ENCODE peak calls at places on chromosomes 7 and 10, in nine cellular contexts. One of them, this sample, is unnamed.

GRCh38 chr10:88841316-88842111 is 10.1 kb downstream of the ANKRD22 start:
- DNase-seq in stimulated activated CD4-positive, alpha-beta T cell treated with anti-CD3 and anti-CD28 coated beads, Interleukin-1b, Interleukin-23, amount 100 ng/mL, for 24 hours: no peak
- DNase-seq in amygdala: no peak
- DNase-seq in cardiac muscle cell: no peak
- DNase-seq in amniotic stem cell: no peak
- DNase-seq in activated naive CD8-positive, alpha-beta T cell treated with anti-CD3 and anti-CD28 coated beads, Interleukin-2, amount 50 U/mL, for 16 hours: no peak
- DNase-seq in GM13977: no peak
- DNase-seq in iPS DF 19.7: no peak
- DNase-seq in myocyte: no peak
- DNase-seq in this sample: no peak

GRCh38 chr7:566100-566499 is 46.5 kb upstream of the PDGFA start:
- DNase-seq in stimulated activated CD4-positive, alpha-beta T cell treated with anti-CD3 and anti-CD28 coated beads, Interleukin-1b, Interleukin-23, amount 100 ng/mL, for 24 hours: no peak
- DNase-seq in iPS DF 19.7: no peak
- DNase-seq in myocyte: no peak
- DNase-seq in amniotic stem cell: no peak
- DNase-seq in amygdala: no peak
- DNase-seq in GM13977: no peak
- DNase-seq in activated naive CD8-positive, alpha-beta T cell treated with anti-CD3 and anti-CD28 coated beads, Interleukin-2, amount 50 U/mL, for 16 hours: no peak
- DNase-seq in cardiac muscle cell: no peak
- DNase-seq in this sample: no peak

GRCh38 chr10:8596929-8597472 is 542.5 kb downstream of the GATA3 start:
- DNase-seq in amygdala: no peak
- DNase-seq in iPS DF 19.7: no peak
- DNase-seq in activated naive CD8-positive, alpha-beta T cell treated with anti-CD3 and anti-CD28 coated beads, Interleukin-2, amount 50 U/mL, for 16 hours: no peak
- DNase-seq in cardiac muscle cell: no peak
- DNase-seq in stimulated activated CD4-positive, alpha-beta T cell treated with anti-CD3 and anti-CD28 coated beads, Interleukin-1b, Interleukin-23, amount 100 ng/mL, for 24 hours: no peak
- DNase-seq in GM13977: no peak
- DNase-seq in myocyte: no peak
- DNase-seq in amniotic stem cell: no peak
- DNase-seq in this sample: no peak

GRCh38 chr10:95260397-95260881 is 30.4 kb downstream of the PDLIM1 start:
- DNase-seq in myocyte: peak; percentile 71
- DNase-seq in activated naive CD8-positive, alpha-beta T cell treated with anti-CD3 and anti-CD28 coated beads, Interleukin-2, amount 50 U/mL, for 16 hours: no peak
- DNase-seq in iPS DF 19.7: no peak
- DNase-seq in amygdala: no peak
- DNase-seq in GM13977: peak; percentile 19
- DNase-seq in cardiac muscle cell: peak; percentile 35
- DNase-seq in stimulated activated CD4-positive, alpha-beta T cell treated with anti-CD3 and anti-CD28 coated beads, Interleukin-1b, Interleukin-23, amount 100 ng/mL, for 24 hours: no peak
- DNase-seq in amniotic stem cell: peak; percentile 54
- DNase-seq in this sample: no peak

GRCh38 chr10:92574545-92575377 is 868 bp upstream of the IDE start:
- DNase-seq in GM13977: peak; percentile 63
- DNase-seq in iPS DF 19.7: no peak
- DNase-seq in activated naive CD8-positive, alpha-beta T cell treated with anti-CD3 and anti-CD28 coated beads, Interleukin-2, amount 50 U/mL, for 16 hours: no peak
- DNase-seq in stimulated activated CD4-positive, alpha-beta T cell treated with anti-CD3 and anti-CD28 coated beads, Interleukin-1b, Interleukin-23, amount 100 ng/mL, for 24 hours: no peak
- DNase-seq in myocyte: no peak
- DNase-seq in amniotic stem cell: no peak
- DNase-seq in cardiac muscle cell: no peak
- DNase-seq in amygdala: no peak
- DNase-seq in this sample: no peak

GRCh38 chr10:122098924-122099323 is 110.0 kb downstream of the TACC2 start:
- DNase-seq in iPS DF 19.7: no peak
- DNase-seq in amygdala: no peak
- DNase-seq in GM13977: no peak
- DNase-seq in stimulated activated CD4-positive, alpha-beta T cell treated with anti-CD3 and anti-CD28 coated beads, Interleukin-1b, Interleukin-23, amount 100 ng/mL, for 24 hours: no peak
- DNase-seq in amniotic stem cell: no peak
- DNase-seq in activated naive CD8-positive, alpha-beta T cell treated with anti-CD3 and anti-CD28 coated beads, Interleukin-2, amount 50 U/mL, for 16 hours: no peak
- DNase-seq in cardiac muscle cell: no peak
- DNase-seq in myocyte: peak; percentile 46
- DNase-seq in this sample: no peak

GRCh38 chr7:2944729-2945128 is 98.9 kb downstream of the CARD11 start:
- DNase-seq in amniotic stem cell: no peak
- DNase-seq in stimulated activated CD4-positive, alpha-beta T cell treated with anti-CD3 and anti-CD28 coated beads, Interleukin-1b, Interleukin-23, amount 100 ng/mL, for 24 hours: no peak
- DNase-seq in GM13977: no peak
- DNase-seq in cardiac muscle cell: no peak
- DNase-seq in iPS DF 19.7: no peak
- DNase-seq in activated naive CD8-positive, alpha-beta T cell treated with anti-CD3 and anti-CD28 coated beads, Interleukin-2, amount 50 U/mL, for 16 hours: no peak
- DNase-seq in myocyte: no peak
- DNase-seq in amygdala: no peak
- DNase-seq in this sample: no peak

GRCh38 chr7:70589590-70589989 is 542.4 kb upstream of the GALNT17 start:
- DNase-seq in iPS DF 19.7: no peak
- DNase-seq in activated naive CD8-positive, alpha-beta T cell treated with anti-CD3 and anti-CD28 coated beads, Interleukin-2, amount 50 U/mL, for 16 hours: no peak
- DNase-seq in stimulated activated CD4-positive, alpha-beta T cell treated with anti-CD3 and anti-CD28 coated beads, Interleukin-1b, Interleukin-23, amount 100 ng/mL, for 24 hours: no peak
- DNase-seq in myocyte: no peak
- DNase-seq in amygdala: no peak
- DNase-seq in cardiac muscle cell: no peak
- DNase-seq in amniotic stem cell: no peak
- DNase-seq in GM13977: peak; percentile 42
- DNase-seq in this sample: no peak

GRCh38 chr7:28144266-28144665 is 36.3 kb downstream of the JAZF1 start:
- DNase-seq in GM13977: no peak
- DNase-seq in iPS DF 19.7: no peak
- DNase-seq in amygdala: no peak
- DNase-seq in myocyte: no peak
- DNase-seq in activated naive CD8-positive, alpha-beta T cell treated with anti-CD3 and anti-CD28 coated beads, Interleukin-2, amount 50 U/mL, for 16 hours: no peak
- DNase-seq in amniotic stem cell: no peak
- DNase-seq in stimulated activated CD4-positive, alpha-beta T cell treated with anti-CD3 and anti-CD28 coated beads, Interleukin-1b, Interleukin-23, amount 100 ng/mL, for 24 hours: no peak
- DNase-seq in cardiac muscle cell: peak; percentile 7
- DNase-seq in this sample: peak; percentile 27

GRCh38 chr7:85341121-85341520 is 154.3 kb upstream of the SEMA3D start:
- DNase-seq in amygdala: no peak
- DNase-seq in iPS DF 19.7: no peak
- DNase-seq in amniotic stem cell: no peak
- DNase-seq in activated naive CD8-positive, alpha-beta T cell treated with anti-CD3 and anti-CD28 coated beads, Interleukin-2, amount 50 U/mL, for 16 hours: no peak
- DNase-seq in myocyte: no peak
- DNase-seq in stimulated activated CD4-positive, alpha-beta T cell treated with anti-CD3 and anti-CD28 coated beads, Interleukin-1b, Interleukin-23, amount 100 ng/mL, for 24 hours: no peak
- DNase-seq in GM13977: no peak
- DNase-seq in cardiac muscle cell: no peak
- DNase-seq in this sample: no peak

GRCh38 chr10:88975377-88975720 is 15.2 kb upstream of the FAS start:
- DNase-seq in activated naive CD8-positive, alpha-beta T cell treated with anti-CD3 and anti-CD28 coated beads, Interleukin-2, amount 50 U/mL, for 16 hours: no peak
- DNase-seq in myocyte: no peak
- DNase-seq in amygdala: no peak
- DNase-seq in cardiac muscle cell: no peak
- DNase-seq in amniotic stem cell: no peak
- DNase-seq in GM13977: no peak
- DNase-seq in iPS DF 19.7: no peak
- DNase-seq in stimulated activated CD4-positive, alpha-beta T cell treated with anti-CD3 and anti-CD28 coated beads, Interleukin-1b, Interleukin-23, amount 100 ng/mL, for 24 hours: no peak
- DNase-seq in this sample: no peak

GRCh38 chr10:110919971-110920881 is 822 bp downstream of the SHOC2 start:
- DNase-seq in iPS DF 19.7: no peak
- DNase-seq in cardiac muscle cell: peak; percentile 60
- DNase-seq in amniotic stem cell: no peak
- DNase-seq in activated naive CD8-positive, alpha-beta T cell treated with anti-CD3 and anti-CD28 coated beads, Interleukin-2, amount 50 U/mL, for 16 hours: no peak
- DNase-seq in amygdala: no peak
- DNase-seq in GM13977: peak; percentile 32
- DNase-seq in stimulated activated CD4-positive, alpha-beta T cell treated with anti-CD3 and anti-CD28 coated beads, Interleukin-1b, Interleukin-23, amount 100 ng/mL, for 24 hours: no peak
- DNase-seq in myocyte: peak; percentile 57
- DNase-seq in this sample: no peak

GRCh38 chr10:100575781-100576635 is 40.3 kb downstream of the HIF1AN start:
- DNase-seq in stimulated activated CD4-positive, alpha-beta T cell treated with anti-CD3 and anti-CD28 coated beads, Interleukin-1b, Interleukin-23, amount 100 ng/mL, for 24 hours: no peak
- DNase-seq in activated naive CD8-positive, alpha-beta T cell treated with anti-CD3 and anti-CD28 coated beads, Interleukin-2, amount 50 U/mL, for 16 hours: no peak
- DNase-seq in iPS DF 19.7: no peak
- DNase-seq in GM13977: no peak
- DNase-seq in myocyte: no peak
- DNase-seq in amygdala: no peak
- DNase-seq in amniotic stem cell: no peak
- DNase-seq in cardiac muscle cell: no peak
- DNase-seq in this sample: no peak

This sample was measured in NT2/D1.